ENCODE peak calls at places on chromosomes 11 and 22, in four cellular contexts. K is AG09309, H is left ventricle myocardium inferior, V is activated B cell treated with CpG ODN at 0.5 μM for 24 hours. G is an unnamed sample.

GRCh38 chr11:11620966-11621880 is 582 bp downstream of the GALNT18 start:
- DNase-seq in K (no peak), H (peak), V (no peak), G (peak)

GRCh38 chr22:35631597-35631996 is 14.5 kb upstream of the MB start:
- DNase-seq in K (no peak), H (no peak), V (no peak), G (no peak)

GRCh38 chr22:34808618-34809017 is 257.3 kb upstream of the ISX start:
- DNase-seq in K (no peak), H (no peak), V (no peak), G (no peak)

GRCh38 chr22:35600466-35600865 is 16.7 kb downstream of the MB start:
- DNase-seq in K (no peak), H (no peak), V (no peak), G (no peak)

GRCh38 chr22:45226681-45227186 is 14.0 kb downstream of the KIAA0930 start:
- DNase-seq in K (no peak), H (no peak), V (no peak), G (no peak)

GRCh38 chr11:18080451-18080850 is 25.4 kb downstream of the SAAL1 start:
- DNase-seq in K (no peak), H (no peak), V (no peak), G (no peak)

GRCh38 chr11:65008016-65008415 is 5.9 kb upstream of the ARL2 start:
- DNase-seq in K (no peak), H (no peak), V (no peak), G (no peak)

GRCh38 chr22:43811777-43812148 is 342 bp downstream of the EFCAB6 start:
- DNase-seq in K (no peak), H (no peak), V (no peak), G (no peak)

GRCh38 chr11:6431861-6432260 is 8.9 kb downstream of the HPX start:
- DNase-seq in K (peak), H (no peak), V (no peak), G (no peak)

GRCh38 chr11:15006139-15006759 is 34.1 kb upstream of the CALCA start:
- DNase-seq in K (peak), H (no peak), V (no peak), G (no peak)

GRCh38 chr11:35608502-35608901 is 9.8 kb upstream of the FJX1 start:
- DNase-seq in K (no peak), H (no peak), V (no peak), G (no peak)

GRCh38 chr11:1803246-1803645 is 31.5 kb upstream of the SYT8 start:
- DNase-seq in K (no peak), H (no peak), V (no peak), G (no peak)

GRCh38 chr11:47399860-47400812 is 8.3 kb upstream of the SLC39A13 start:
- DNase-seq in K (no peak), H (peak), V (peak), G (no peak)

GRCh38 chr11:86802601-86803051 is 2.3 kb downstream of the PRSS23 start:
- DNase-seq in K (no peak), H (no peak), V (no peak), G (no peak)

GRCh38 chr11:1053121-1053901 is 16.8 kb upstream of the MUC6 start:
- DNase-seq in K (no peak), H (no peak), V (no peak), G (no peak)

GRCh38 chr11:111019931-111020381 is 225.6 kb upstream of the POU2AF2 start:
- DNase-seq in K (no peak), H (no peak), V (no peak), G (no peak)

GRCh38 chr22:29224859-29225410 is 19.2 kb downstream of the EMID1 start:
- DNase-seq in K (no peak), H (no peak), V (no peak), G (no peak)

GRCh38 chr11:80096736-80097135 is 655.9 kb upstream of the TENM4 start:
- DNase-seq in K (peak), H (no peak), V (no peak), G (no peak)

GRCh38 chr11:107834995-107835394 is 23.6 kb downstream of the SLC35F2 start:
- DNase-seq in K (no peak), H (no peak), V (no peak), G (no peak)

DNA sequence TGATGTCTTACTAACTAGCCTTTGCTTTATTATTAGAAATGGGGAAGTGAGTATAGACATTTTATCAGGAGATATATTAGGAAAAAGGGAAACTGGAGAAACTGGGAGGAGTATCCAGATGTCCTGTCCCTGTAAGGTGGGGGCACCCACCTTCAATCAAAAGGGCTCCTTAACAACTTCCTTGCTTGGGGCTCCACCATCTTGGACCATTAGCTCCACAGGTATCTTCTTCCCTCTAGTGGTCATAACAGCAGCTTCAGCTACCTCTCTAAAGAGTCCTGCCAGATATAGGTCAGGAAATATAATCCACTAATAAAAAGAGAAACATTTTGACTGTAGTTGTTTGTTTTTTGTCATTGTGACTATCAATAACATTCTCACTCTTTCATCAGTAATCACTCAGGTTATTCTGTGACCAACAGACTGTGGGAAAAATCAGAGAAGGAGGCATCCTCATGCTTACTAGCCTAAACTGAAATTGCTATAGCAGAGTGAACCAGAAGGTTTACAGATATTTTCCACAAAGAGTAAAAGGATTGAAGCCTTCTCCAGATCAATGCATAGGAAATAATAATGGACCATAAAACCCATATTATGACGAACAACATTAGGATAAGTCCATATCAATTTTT is 10.4 kb downstream of the OR51B4 start:
- DNase-seq in K (no peak), H (no peak), V (no peak), G (no peak)
- TF ChIP-seq CTCF in K (peak), H (no peak), V (no peak), G (no peak)

GRCh38 chr11:119618208-119618909 is 110.6 kb downstream of the NECTIN1 start:
- DNase-seq in K (no peak), H (peak), V (no peak), G (no peak)

GRCh38 chr11:119616586-119617342 is 112.2 kb downstream of the NECTIN1 start:
- DNase-seq in K (no peak), H (no peak), V (no peak), G (no peak)

GRCh38 chr11:119615003-119615878 is 113.8 kb downstream of the NECTIN1 start:
- DNase-seq in K (peak), H (no peak), V (no peak), G (no peak)

GRCh38 chr11:119615879-119616190 is 113.2 kb downstream of the NECTIN1 start:
- DNase-seq in K (no peak), H (no peak), V (no peak), G (no peak)

DNA sequence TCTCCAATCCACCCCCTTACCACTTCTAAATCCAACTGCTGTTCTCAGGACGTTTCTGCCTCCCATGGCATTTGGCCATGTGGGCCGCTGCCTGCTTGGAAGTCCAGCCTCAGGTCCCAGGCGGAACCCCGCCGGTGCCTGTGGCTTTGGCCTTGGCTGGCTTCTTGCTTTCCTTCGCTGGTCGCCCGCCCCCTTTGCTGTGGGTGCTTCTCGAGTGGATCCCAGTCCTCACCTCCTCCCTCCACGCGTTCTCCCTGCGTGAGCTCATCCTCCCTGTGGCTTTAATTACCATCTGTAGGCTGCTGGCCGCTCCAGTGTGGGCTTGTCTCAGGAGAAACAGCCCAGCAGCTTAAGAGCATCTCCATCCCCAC is 111.7 kb downstream of the NECTIN1 start:
- DNase-seq in K (no peak), H (no peak), V (no peak), G (no peak)
- TF ChIP-seq CTCF in K (no peak), H (no peak), V (no peak), G (no peak)

GRCh38 chr22:47123827-47124442 is 361.5 kb downstream of the TBC1D22A start:
- DNase-seq in K (no peak), H (no peak), V (no peak), G (no peak)

GRCh38 chr22:47124946-47125345 is 362.5 kb downstream of the TBC1D22A start:
- DNase-seq in K (no peak), H (no peak), V (no peak), G (no peak)

GRCh38 chr22:47124451-47124881 is 362.0 kb downstream of the TBC1D22A start:
- DNase-seq in K (no peak), H (peak), V (no peak), G (no peak)

GRCh38 chr22:47126344-47126811 is 363.9 kb downstream of the TBC1D22A start:
- DNase-seq in K (no peak), H (peak), V (no peak), G (no peak)

DNA sequence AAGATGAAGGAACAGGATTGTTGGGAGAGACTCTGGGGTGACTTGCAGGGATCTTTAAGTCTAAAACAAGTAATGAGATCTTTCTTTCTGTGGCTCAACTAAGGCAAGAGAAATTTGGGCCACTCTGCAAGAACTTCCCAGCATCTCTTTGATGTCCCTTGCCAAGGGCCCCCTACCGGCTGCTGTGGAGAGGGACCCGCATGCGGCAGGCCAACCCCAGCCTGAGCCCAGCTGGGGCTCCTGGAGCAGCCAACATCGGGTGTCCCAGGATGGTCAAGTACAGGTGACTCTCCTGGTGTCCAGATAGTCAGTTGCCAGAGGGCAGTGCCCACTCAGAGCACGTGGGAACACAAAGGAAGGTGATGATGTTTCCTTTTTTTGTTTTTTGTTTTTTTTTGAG is 363.2 kb downstream of the TBC1D22A start:
- DNase-seq in K (no peak), H (no peak), V (no peak), G (no peak)
- TF ChIP-seq CTCF in K (peak), H (no peak), V (no peak), G (no peak)

GRCh38 chr11:127471662-127472061 is 471.1 kb upstream of the KIRREL3 start:
- DNase-seq in K (no peak), H (no peak), V (no peak), G (no peak)

GRCh38 chr11:127474735-127475134 is 474.2 kb upstream of the KIRREL3 start:
- DNase-seq in K (no peak), H (no peak), V (no peak), G (no peak)

GRCh38 chr11:127470485-127470884 is 469.9 kb upstream of the KIRREL3 start:
- DNase-seq in K (no peak), H (no peak), V (no peak), G (no peak)
- TF ChIP-seq CTCF in K (no peak), H (peak), V (no peak), G (no peak)